ENCODE peak calls at places on chromosome 5, in ten cellular contexts. P, K, G, R, Y, Q, X, V, C and S are unnamed samples.

GRCh38 chr5:126516133-126516532 is 78.9 kb downstream of the ALDH7A1 start:
- DNase-seq in R (peak; percentile 5), K (no peak), P (no peak), C (no peak), Q (peak; percentile 55), G (no peak), Y (no peak), X (no peak), V (no peak), S (no peak)

GRCh38 chr5:1318659-1319251 is 23.9 kb upstream of the TERT start:
- DNase-seq in R (peak; percentile 26), C (peak; percentile 58), G (no peak), K (no peak), V (no peak), Q (no peak), P (peak; percentile 79), X (no peak), Y (peak; percentile 57), S (no peak)

GRCh38 chr5:4905674-4906528 is 234.2 kb upstream of the ADAMTS16 start:
- DNase-seq in X (no peak), R (peak; percentile 79), P (no peak), C (peak; percentile 78), V (no peak), Y (peak; percentile 66), K (peak; percentile 34), Q (no peak), G (peak; percentile 2), S (no peak)

GRCh38 chr5:81078930-81079329 is 118.8 kb downstream of the RASGRF2 start:
- DNase-seq in C (no peak), Y (no peak), X (no peak), R (no peak), G (no peak), V (no peak), P (no peak), Q (no peak), K (no peak), S (no peak)

GRCh38 chr5:41507501-41507900 is 2.9 kb downstream of the PLCXD3 start:
- DNase-seq in Y (no peak), V (no peak), G (no peak), X (no peak), P (no peak), R (no peak), C (no peak), K (no peak), Q (no peak), S (no peak)

GRCh38 chr5:161235569-161235968 is 311.0 kb downstream of the GABRB2 start:
- DNase-seq in R (no peak), V (no peak), X (no peak), Y (no peak), C (no peak), K (no peak), G (no peak), Q (no peak), P (no peak), S (no peak)

GRCh38 chr5:10199700-10200099 is 50.0 kb downstream of the ATPSCKMT start:
- DNase-seq in K (no peak), P (no peak), G (no peak), Y (no peak), X (no peak), C (no peak), Q (peak; percentile 65), V (no peak), R (no peak), S (no peak)

GRCh38 chr5:8730194-8730593 is 815.7 kb downstream of the SEMA5A start:
- DNase-seq in X (no peak), V (no peak), R (no peak), P (no peak), G (no peak), Q (peak; percentile 60), K (no peak), Y (no peak), C (no peak), S (no peak)

GRCh38 chr5:136030252-136030651 is 1.5 kb downstream of the TGFBI start:
- DNase-seq in R (peak; percentile 25), V (no peak), K (no peak), Y (peak; percentile 46), X (no peak), Q (no peak), P (no peak), G (no peak), C (no peak), S (no peak)

GRCh38 chr5:119267958-119268386 is 87.8 kb upstream of the TNFAIP8 start:
- DNase-seq in Q (peak; percentile 98), R (peak; percentile 96), G (peak; percentile 91), V (peak; percentile 95), K (peak; percentile 92), P (peak; percentile 95), X (peak; percentile 93), C (peak; percentile 95), Y (peak; percentile 98), S (peak; percentile 88)

GRCh38 chr5:173053041-173053440 is 3.1 kb upstream of the CREBRF start:
- DNase-seq in P (no peak), Q (peak; percentile 35), K (no peak), V (no peak), X (no peak), Y (no peak), G (no peak), R (no peak), C (no peak), S (no peak)

GRCh38 chr5:173718469-173718868 is 102.0 kb upstream of the BOD1 start:
- DNase-seq in G (no peak), K (no peak), Y (no peak), V (no peak), X (no peak), C (no peak), Q (no peak), R (no peak), P (no peak), S (no peak)

GRCh38 chr5:27217160-27217956 is 179.0 kb upstream of the CDH9 start:
- DNase-seq in V (no peak), C (no peak), P (peak; percentile 69), R (no peak), X (no peak), G (no peak), Q (no peak), Y (no peak), K (no peak), S (no peak)

GRCh38 chr5:139363937-139364336 is 19.2 kb downstream of the SLC23A1 start:
- DNase-seq in V (no peak), R (no peak), C (no peak), X (no peak), G (no peak), Y (no peak), Q (no peak), P (no peak), K (no peak), S (no peak)

GRCh38 chr5:116554764-116555163 is 19.9 kb downstream of the SEMA6A start:
- DNase-seq in C (no peak), X (no peak), Q (no peak), K (no peak), V (no peak), P (no peak), G (peak; percentile 44), Y (no peak), R (peak; percentile 55), S (no peak)

GRCh38 chr5:129915415-129915814 is 11.2 kb downstream of the CHSY3 start:
- DNase-seq in C (no peak), R (no peak), Y (no peak), V (no peak), Q (no peak), P (no peak), K (no peak), G (no peak), X (no peak), S (no peak)

GRCh38 chr5:129917224-129917623 is 13.0 kb downstream of the CHSY3 start:
- DNase-seq in V (no peak), P (no peak), R (no peak), Q (peak; percentile 22), Y (no peak), X (no peak), G (no peak), C (no peak), K (no peak), S (no peak)

GRCh38 chr5:129921204-129921603 is 16.9 kb downstream of the CHSY3 start:
- DNase-seq in G (no peak), V (no peak), Y (no peak), C (no peak), P (no peak), R (no peak), K (no peak), X (no peak), Q (peak; percentile 14), S (no peak)
- TF ChIP-seq CTCF in G (no peak), V (no peak), Y (no peak), C (no peak), P (no peak), R (no peak), K (no peak), X (no peak), Q (no peak), S (no peak)

GRCh38 chr5:137728048-137728447 is 7.8 kb downstream of the KLHL3 start:
- DNase-seq in C (no peak), Q (no peak), K (no peak), G (no peak), V (no peak), X (no peak), Y (no peak), R (peak; percentile 43), P (no peak), S (no peak)
- TF ChIP-seq CTCF in C (no peak), Q (no peak), K (peak; percentile 14), G (no peak), V (no peak), X (no peak), Y (no peak), R (peak; percentile 66), P (peak; percentile 30), S (no peak)

GRCh38 chr5:16536818-16537217 is 71.2 kb upstream of the ZNF622 start:
- DNase-seq in R (no peak), G (no peak), Y (no peak), Q (no peak), C (no peak), K (no peak), V (no peak), X (no peak), P (no peak), S (no peak)

GRCh38 chr5:16540421-16540820 is 74.8 kb upstream of the ZNF622 start:
- DNase-seq in V (no peak), Q (peak; percentile 70), R (no peak), X (no peak), Y (peak; percentile 66), G (no peak), C (no peak), K (no peak), P (no peak), S (no peak)

GRCh38 chr5:16539169-16539666 is 73.6 kb upstream of the ZNF622 start:
- DNase-seq in R (no peak), Q (peak; percentile 93), K (peak; percentile 73), V (no peak), C (peak; percentile 92), Y (peak; percentile 85), X (peak; percentile 29), P (no peak), G (peak; percentile 57), S (peak; percentile 68)

GRCh38 chr5:16536246-16536645 is 70.6 kb upstream of the ZNF622 start:
- DNase-seq in Q (peak; percentile 12), G (peak; percentile 7), K (no peak), Y (no peak), X (no peak), C (no peak), V (no peak), P (no peak), R (no peak), S (no peak)

GRCh38 chr5:16538001-16538400 is 72.4 kb upstream of the ZNF622 start:
- DNase-seq in Y (no peak), G (no peak), P (no peak), V (peak; percentile 66), X (no peak), R (no peak), K (no peak), C (no peak), Q (no peak), S (no peak)
- TF ChIP-seq CTCF in Y (no peak), G (no peak), P (no peak), V (no peak), X (no peak), R (no peak), K (no peak), C (no peak), Q (no peak), S (no peak)

GRCh38 chr5:115389799-115390382 is 93.4 kb upstream of the CCDC112 start:
- DNase-seq in G (no peak), V (no peak), P (no peak), X (peak; percentile 41), R (peak; percentile 90), C (no peak), K (no peak), Y (no peak), Q (no peak), S (no peak)
- TF ChIP-seq CTCF in G (peak; percentile 54), V (no peak), P (no peak), X (peak; percentile 13), R (peak; percentile 81), C (no peak), K (no peak), Y (no peak), Q (no peak), S (no peak)